ENCODE peak calls at places on chromosomes 1 and 21, in ten cellular contexts. D is PC-9, R is K562, H is small intestine, B is lower leg skin, C is heart left ventricle, L is cardiac fibroblast, Q is right cardiac atrium, P is esophagus squamous epithelium, K is upper lobe of right lung. N is an unnamed sample.

GRCh38 chr1:225290244-225290643 is 137.6 kb downstream of the LBR start:
- DNase-seq in K (no peak), B (no peak), P (no peak), H (no peak), Q (no peak), R (no peak), D (no peak), C (no peak), L (no peak), N (no peak)

GRCh38 chr1:175129997-175130648 is 62.5 kb downstream of the KIAA0040 start:
- DNase-seq in R (peak; percentile 23), C (no peak), K (no peak), P (no peak), D (no peak), B (no peak), H (no peak), L (peak; percentile 36), Q (no peak), N (no peak)

GRCh38 chr1:168293372-168293771 is 12.7 kb downstream of the TBX19 start:
- DNase-seq in L (no peak), C (no peak), R (no peak), Q (no peak), H (no peak), B (no peak), P (no peak), K (no peak), D (no peak), N (no peak)

GRCh38 chr1:41235893-41236292 is 6.2 kb downstream of the SCMH1 start:
- DNase-seq in D (no peak), B (no peak), C (no peak), K (no peak), H (no peak), L (no peak), P (no peak), R (no peak), Q (no peak), N (no peak)

GRCh38 chr1:55331355-55331754 is 116.2 kb upstream of the USP24 start:
- DNase-seq in R (no peak), H (no peak), Q (no peak), K (no peak), L (no peak), C (no peak), B (no peak), D (no peak), P (no peak), N (no peak)

GRCh38 chr1:9302745-9303524 is 10.2 kb downstream of the SPSB1 start:
- DNase-seq in L (peak; percentile 92), P (no peak), R (no peak), C (no peak), B (no peak), Q (no peak), K (no peak), D (peak; percentile 83), H (peak; percentile 60), N (no peak)

GRCh38 chr1:241531195-241532172 is 694 bp upstream of the KMO start:
- DNase-seq in D (peak; percentile 76), B (no peak), K (no peak), Q (no peak), R (peak; percentile 60), P (no peak), C (no peak), L (peak; percentile 90), H (peak; percentile 83), N (no peak)

GRCh38 chr1:225464851-225465792 is 37.3 kb upstream of the LBR start:
- DNase-seq in B (no peak), Q (no peak), R (no peak), L (no peak), C (no peak), K (no peak), P (no peak), D (peak; percentile 94), H (peak; percentile 56), N (no peak)

GRCh38 chr21:46498335-46499050 is 39.8 kb downstream of the DIP2A start:
- DNase-seq in P (no peak), D (no peak), K (no peak), H (no peak), B (no peak), C (no peak), Q (no peak), L (peak; percentile 9), R (no peak), N (no peak)

DNA sequence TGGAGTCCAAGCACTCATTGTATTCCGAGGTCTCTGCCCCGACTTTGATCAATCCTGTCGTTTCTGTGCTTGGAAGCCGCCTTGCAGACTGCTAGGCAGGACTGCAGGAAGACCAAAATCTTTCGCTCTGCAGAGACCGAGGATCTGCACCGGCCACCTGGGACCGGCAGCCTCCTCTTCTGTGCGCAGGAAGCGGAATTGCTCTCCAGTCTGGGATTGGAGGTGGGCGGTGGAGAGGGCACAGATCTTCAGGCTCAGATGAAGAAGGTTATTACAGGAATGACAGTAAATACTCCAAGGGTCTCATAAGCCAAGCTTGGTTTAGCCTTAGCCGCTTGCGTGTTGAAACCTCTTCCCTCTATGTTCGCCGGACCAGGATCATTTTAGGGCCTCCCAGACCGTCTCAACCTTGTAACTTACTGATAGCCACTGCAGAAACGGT is 1.0 kb downstream of the MIA3 start:
- DNase-seq in K (peak; percentile 68), P (no peak), L (peak; percentile 50), C (peak; percentile 28), Q (no peak), D (no peak), H (peak; percentile 32), B (no peak), R (peak; percentile 53), N (no peak)
- H3K4me3 ChIP-seq in K (peak overlapping the region; percentile 84), P (peak overlapping the region; percentile 100), L (peak overlapping the region; percentile 71), C (peak overlapping the region; percentile 98), Q (peak overlapping the region; percentile 86), D (peak overlapping the region; percentile 70), H (peak overlapping the region; percentile 91), B (peak overlapping the region; percentile 93), R (peak overlapping the region; percentile 86), N (peak overlapping the region; percentile 97)

GRCh38 chr1:161159915-161160248 is 582 bp downstream of the USP21 start:
- DNase-seq in Q (no peak), C (no peak), D (no peak), B (no peak), H (no peak), K (no peak), P (no peak), L (no peak), R (no peak), N (no peak)

GRCh38 chr1:161159087-161159914 is at the start of gene USP21:
- DNase-seq in B (peak; percentile 91), H (peak; percentile 92), D (peak; percentile 74), L (peak; percentile 91), K (peak; percentile 96), C (peak; percentile 96), Q (peak; percentile 94), P (peak; percentile 44), R (peak; percentile 96), N (peak; percentile 67)

GRCh38 chr1:161157867-161158266 is 1.4 kb upstream of the USP21 start:
- DNase-seq in R (no peak), C (no peak), B (no peak), L (no peak), D (no peak), P (no peak), K (no peak), H (no peak), Q (no peak), N (no peak)

GRCh38 chr1:161160763-161161162 is 1.5 kb downstream of the USP21 start:
- DNase-seq in H (no peak), L (no peak), K (no peak), B (no peak), Q (no peak), C (no peak), D (no peak), P (no peak), R (no peak), N (no peak)

DNA sequence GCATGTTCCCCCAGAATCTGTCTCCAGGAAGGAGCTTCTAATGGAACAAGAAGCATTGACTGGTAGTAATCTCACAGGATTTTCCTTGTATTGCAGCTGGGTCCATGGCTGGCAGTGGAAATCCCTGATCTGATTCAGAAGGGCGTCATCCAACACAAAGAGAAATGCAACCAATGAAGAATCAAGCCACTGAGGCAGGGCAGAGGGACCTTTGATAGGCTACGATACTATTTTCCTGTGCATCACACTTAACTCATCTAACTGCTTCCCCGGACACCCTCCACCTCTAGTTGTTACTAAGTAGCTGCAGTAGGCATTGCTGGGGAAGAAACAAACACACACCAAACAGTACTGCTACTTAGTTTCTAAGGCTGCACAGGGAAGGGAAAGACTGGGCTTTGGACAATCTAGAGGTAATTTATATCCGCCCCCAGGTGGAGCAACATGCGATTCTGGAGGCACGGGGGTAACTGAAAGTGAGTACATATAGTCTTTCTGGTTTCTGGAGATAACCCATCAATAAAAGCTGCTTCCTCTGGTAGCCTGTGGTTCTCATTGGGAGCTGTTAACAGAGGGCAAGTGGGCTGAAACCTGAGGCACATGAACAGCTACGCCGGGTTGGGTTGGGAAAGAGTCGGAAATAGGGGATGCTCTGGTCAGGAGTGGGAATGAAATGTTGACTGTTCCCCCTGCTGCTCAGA is 834 bp upstream of the USP21 start:
- DNase-seq in K (no peak), P (no peak), B (no peak), C (no peak), R (peak; percentile 52), Q (no peak), H (peak; percentile 17), D (no peak), L (no peak), N (no peak)
- H3K4me3 ChIP-seq in K (peak overlapping the region; percentile 80), P (peak overlapping the region; percentile 77), B (no peak overlapping the region), C (no peak overlapping the region), R (peak overlapping the region; percentile 75), Q (no peak overlapping the region), H (no peak overlapping the region), D (peak overlapping the region; percentile 94), L (no peak overlapping the region), N (peak overlapping the region; percentile 79)

DNA sequence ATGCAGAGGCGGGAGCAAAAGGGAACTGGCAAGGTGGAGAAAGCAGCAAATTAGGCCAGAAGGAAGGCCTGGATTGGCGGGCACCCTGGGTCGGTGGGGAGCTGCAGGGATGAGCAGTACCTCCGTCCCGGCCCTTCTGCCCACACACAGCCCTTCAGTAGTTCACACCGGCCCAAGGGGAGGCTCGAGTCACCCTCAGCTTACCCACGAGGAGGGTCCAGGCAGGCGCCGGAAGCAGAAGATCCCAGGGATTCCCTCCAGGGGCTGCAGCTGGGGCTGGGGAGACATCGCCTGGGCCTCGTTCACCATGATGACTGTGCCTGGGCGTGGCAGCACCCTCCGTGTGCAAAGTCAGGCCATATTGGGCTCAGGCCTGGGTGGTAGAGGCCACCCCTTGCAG is 190.0 kb downstream of the PRDM16 start:
- DNase-seq in D (no peak), L (no peak), Q (no peak), P (no peak), K (no peak), H (no peak), B (no peak), C (no peak), R (no peak), N (no peak)
- H3K4me3 ChIP-seq in D (no peak overlapping the region), L (no peak overlapping the region), Q (no peak overlapping the region), P (no peak overlapping the region), K (no peak overlapping the region), H (no peak overlapping the region), B (no peak overlapping the region), C (no peak overlapping the region), R (no peak overlapping the region), N (peak overlapping the region; percentile 34)

DNA sequence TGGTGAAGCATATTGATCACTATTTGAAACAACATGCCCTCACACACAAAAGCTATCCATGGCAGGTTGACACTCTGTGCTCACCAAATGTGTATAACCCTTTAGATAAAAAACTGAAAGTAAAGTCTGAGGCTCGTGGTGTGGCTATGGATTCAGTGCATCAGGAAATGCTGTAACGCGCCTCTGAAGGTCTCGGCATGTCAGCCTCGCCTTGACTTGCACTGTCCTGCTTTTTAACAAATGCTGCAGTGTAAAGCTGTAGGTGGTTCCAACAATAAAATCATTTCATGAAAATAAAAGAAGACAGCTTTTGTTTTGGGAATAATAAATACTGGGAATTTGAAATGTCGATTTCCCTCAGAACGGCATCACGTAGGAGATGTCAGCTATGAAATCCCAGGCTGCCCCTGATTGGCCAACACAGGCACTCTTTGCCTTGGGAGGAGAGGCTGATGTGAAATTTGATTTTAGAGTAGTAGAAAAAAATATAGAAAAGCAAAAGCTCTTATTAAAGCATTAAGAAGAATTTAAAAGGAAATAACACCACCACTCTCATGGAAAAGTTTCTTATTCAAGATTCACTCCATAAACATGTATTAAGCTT is 168.2 kb downstream of the DSCAM start:
- DNase-seq in D (no peak), C (no peak), Q (no peak), R (no peak), K (no peak), L (no peak), B (no peak), P (no peak), H (no peak), N (no peak)
- H3K4me3 ChIP-seq in D (no peak overlapping the region), C (no peak overlapping the region), Q (no peak overlapping the region), R (no peak overlapping the region), K (no peak overlapping the region), L (no peak overlapping the region), B (no peak overlapping the region), P (no peak overlapping the region), H (no peak overlapping the region), N (no peak overlapping the region)